ENCODE peak calls at places on chromosomes 11 and 22, in nine cellular contexts. S, H, W, K, M, X, Z, L and E are unnamed samples.

GRCh38 chr11:1049431-1049891 is 12.9 kb upstream of the MUC6 start:
- DNase-seq in M (no peak), W (no peak), Z (no peak), X (no peak), K (no peak), L (no peak), H (no peak), S (no peak), E (no peak)

GRCh38 chr11:25769287-25769686 is 562.6 kb upstream of the ANO3 start:
- DNase-seq in X (no peak), S (peak), W (no peak), L (no peak), H (no peak), K (no peak), Z (no peak), M (no peak), E (no peak)

GRCh38 chr22:26172389-26172990 is 3.2 kb downstream of the SEZ6L start:
- DNase-seq in Z (no peak), H (peak), M (no peak), S (peak), X (no peak), L (peak), K (peak), W (no peak), E (peak)

GRCh38 chr22:42091446-42091764 is 833 bp upstream of the NDUFA6 start:
- DNase-seq in Z (no peak), X (no peak), M (peak), H (no peak), L (no peak), K (no peak), S (no peak), W (no peak), E (no peak)

GRCh38 chr11:31803813-31804438 is 7.2 kb downstream of the PAX6 start:
- DNase-seq in Z (peak), L (no peak), S (no peak), W (no peak), M (no peak), X (no peak), H (no peak), K (no peak), E (no peak)

GRCh38 chr11:122877732-122878131 is 4.8 kb upstream of the JHY start:
- DNase-seq in M (no peak), X (no peak), S (no peak), H (no peak), L (no peak), Z (no peak), K (no peak), W (no peak), E (no peak)

GRCh38 chr11:2912498-2912897 is 16.7 kb downstream of the PHLDA2 start:
- DNase-seq in S (peak), M (no peak), W (no peak), Z (no peak), K (peak), H (peak), X (no peak), L (no peak), E (peak)

GRCh38 chr22:46656856-46657654 is 36.9 kb downstream of the GRAMD4 start:
- DNase-seq in L (no peak), M (no peak), H (no peak), K (no peak), X (no peak), W (no peak), S (no peak), Z (no peak), E (no peak)

GRCh38 chr11:133787379-133788103 is 57.8 kb downstream of the SPATA19 start:
- DNase-seq in K (no peak), S (no peak), M (no peak), Z (no peak), L (no peak), W (no peak), X (no peak), H (no peak), E (no peak)

GRCh38 chr22:47154621-47155081 is 392.2 kb downstream of the TBC1D22A start:
- DNase-seq in S (peak), H (no peak), X (peak), W (no peak), L (peak), Z (peak), K (no peak), M (peak), E (no peak)

GRCh38 chr11:126357055-126357962 is 1.8 kb downstream of the ST3GAL4 start:
- DNase-seq in H (no peak), W (no peak), L (no peak), Z (no peak), M (no peak), K (no peak), X (no peak), S (peak), E (no peak)

GRCh38 chr11:2434008-2434407 is 10.3 kb downstream of the TRPM5 start:
- DNase-seq in K (no peak), S (no peak), H (no peak), Z (no peak), W (no peak), L (no peak), X (no peak), M (no peak), E (no peak)

GRCh38 chr11:122696662-122697061 is 41.1 kb downstream of the UBASH3B start:
- DNase-seq in Z (no peak), K (no peak), S (no peak), M (no peak), W (no peak), H (no peak), L (no peak), X (no peak), E (no peak)

GRCh38 chr11:33779849-33780528 is 5.7 kb upstream of the FBXO3 start:
- DNase-seq in L (no peak), S (peak), X (no peak), Z (no peak), K (no peak), M (no peak), H (no peak), W (no peak), E (no peak)

GRCh38 chr11:12801976-12802375 is 127.8 kb downstream of the TEAD1 start:
- DNase-seq in Z (no peak), M (no peak), W (no peak), S (no peak), K (no peak), H (no peak), X (no peak), L (no peak), E (no peak)

GRCh38 chr11:12802418-12803085 is 128.3 kb downstream of the TEAD1 start:
- DNase-seq in M (no peak), S (peak), W (no peak), Z (no peak), K (peak), L (no peak), X (peak), H (peak), E (peak)

GRCh38 chr11:12800032-12800671 is 125.9 kb downstream of the TEAD1 start:
- DNase-seq in S (peak), W (no peak), X (no peak), K (peak), Z (no peak), M (no peak), L (no peak), H (peak), E (peak)

GRCh38 chr11:12806113-12806512 is 131.9 kb downstream of the TEAD1 start:
- DNase-seq in X (no peak), Z (no peak), K (no peak), M (no peak), H (peak), L (no peak), W (no peak), S (peak), E (peak)

DNA sequence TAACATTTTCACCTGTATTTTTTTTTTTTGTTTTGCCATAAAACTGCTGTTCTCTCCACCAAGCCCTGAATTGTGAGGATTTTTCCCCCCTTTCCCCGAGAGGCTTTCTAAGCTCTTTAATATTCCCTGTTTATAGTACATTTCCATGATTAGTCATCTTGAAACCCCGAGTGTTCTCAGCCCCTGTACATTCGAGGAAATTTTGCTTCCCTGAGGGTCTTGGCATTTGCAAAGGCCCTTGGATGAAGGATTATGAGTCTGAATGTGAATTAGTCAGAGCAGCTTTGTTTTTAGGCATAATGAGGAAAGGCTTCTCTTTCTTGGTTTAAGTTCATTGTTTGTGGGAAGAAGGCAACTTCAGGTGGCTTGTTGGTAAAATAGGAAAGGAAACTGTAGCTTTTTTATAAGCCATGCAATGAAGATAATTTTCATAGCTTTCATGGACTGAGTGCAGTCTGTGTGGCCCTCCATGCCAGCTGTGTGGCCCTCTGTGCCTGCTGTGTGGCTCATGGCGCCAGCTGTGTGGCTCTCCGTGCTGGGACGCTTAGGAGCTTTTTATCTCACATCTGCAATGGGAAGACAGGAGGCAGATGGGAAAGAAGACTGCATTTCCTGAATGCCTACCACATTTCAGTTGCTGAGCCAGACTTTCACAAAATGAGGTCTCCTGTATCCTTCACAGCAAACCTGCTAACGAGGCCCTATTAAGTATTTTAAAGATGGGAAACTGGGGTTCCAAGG is 129.0 kb downstream of the TEAD1 start:
- DNase-seq in H (no peak), X (no peak), K (no peak), S (peak), Z (no peak), W (no peak), M (no peak), L (no peak), E (no peak)
- H3K27ac ChIP-seq in H (peak), X (no peak), K (peak), S (peak), Z (peak), W (no peak), M (no peak), L (no peak), E (peak)

GRCh38 chr11:42543844-42544243 is 768.0 kb upstream of the API5 start:
- DNase-seq in S (no peak), Z (no peak), X (no peak), L (no peak), M (no peak), W (no peak), H (no peak), K (no peak), E (no peak)

GRCh38 chr11:42542336-42542735 is 769.5 kb upstream of the API5 start:
- DNase-seq in M (no peak), K (no peak), H (no peak), X (no peak), W (no peak), Z (no peak), L (no peak), S (no peak), E (no peak)

DNA sequence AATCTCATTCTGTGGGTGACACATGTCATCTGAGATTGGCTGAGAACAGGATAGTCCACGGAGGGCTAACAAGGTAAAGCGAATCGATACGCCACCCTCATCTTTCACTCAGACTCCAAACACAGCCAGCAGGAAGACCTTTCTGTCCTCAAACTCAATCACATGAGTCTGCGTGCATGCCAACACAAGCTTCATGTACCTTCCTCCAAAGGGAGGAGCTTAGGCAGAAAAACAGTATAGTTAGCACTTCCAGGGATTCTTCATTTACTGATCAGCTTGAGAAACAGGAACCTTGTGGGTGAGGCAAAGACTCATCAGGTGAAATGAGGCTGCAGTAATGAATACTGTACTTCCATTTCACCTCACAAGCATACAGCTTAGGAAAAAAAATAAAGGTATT is 767.1 kb upstream of the API5 start:
- DNase-seq in W (no peak), L (no peak), H (no peak), K (no peak), Z (no peak), S (no peak), X (no peak), M (no peak), E (no peak)
- H3K27ac ChIP-seq in W (no peak), L (no peak), H (no peak), K (no peak), Z (no peak), S (no peak), X (no peak), M (no peak), E (peak)

DNA sequence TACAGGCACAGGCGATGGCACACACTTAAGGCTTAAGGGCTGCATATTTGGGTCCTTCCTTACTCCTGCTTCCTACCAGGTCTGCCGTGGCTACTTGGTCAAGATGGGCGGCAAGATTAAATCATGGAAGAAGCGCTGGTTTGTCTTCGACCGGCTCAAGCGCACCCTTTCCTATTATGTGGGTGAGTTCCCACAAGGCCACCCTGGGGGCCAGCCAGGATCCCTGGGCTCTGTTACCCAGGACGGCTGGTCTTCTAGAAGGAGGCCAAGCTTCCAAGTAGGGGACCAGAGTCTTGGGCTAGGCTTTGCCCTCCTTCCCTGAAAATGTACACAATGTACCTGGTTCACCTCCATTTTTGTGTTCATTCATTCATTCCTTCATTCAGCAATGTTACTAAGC is 29.1 kb downstream of the TREH start:
- DNase-seq in K (no peak), L (no peak), Z (no peak), M (peak), H (no peak), S (no peak), X (no peak), W (no peak), E (no peak)
- H3K27ac ChIP-seq in K (no peak), L (no peak), Z (no peak), M (no peak), H (no peak), S (no peak), X (no peak), W (no peak), E (no peak)

GRCh38 chr11:59207988-59208432 is 4.7 kb downstream of the MPEG1 start:
- DNase-seq in K (no peak), S (peak), X (no peak), Z (peak), L (peak), M (no peak), H (peak), W (no peak), E (no peak)
- H3K27ac ChIP-seq in K (no peak), S (peak), X (no peak), Z (peak), L (no peak), M (no peak), H (no peak), W (no peak), E (no peak)

DNA sequence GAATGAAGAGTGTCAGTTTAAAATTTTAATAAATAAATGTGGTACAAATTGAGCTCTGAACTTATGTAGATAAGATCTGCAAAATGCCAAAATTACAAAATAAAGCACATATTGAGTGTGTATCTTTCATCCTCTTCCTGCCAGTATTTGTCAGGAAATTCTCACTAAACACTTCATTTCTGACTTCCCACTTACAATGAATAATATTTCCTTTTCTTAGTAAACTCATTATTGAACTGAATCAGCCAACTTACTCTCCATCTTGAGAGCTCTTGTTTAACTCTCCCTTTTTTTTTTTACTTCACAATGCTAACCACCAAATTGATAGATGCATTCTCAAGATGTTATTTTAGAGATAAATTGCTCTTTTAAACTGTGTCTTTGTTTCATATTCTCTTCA is 1230.2 kb downstream of the JRKL start:
- DNase-seq in M (no peak), H (no peak), S (no peak), L (no peak), K (no peak), X (no peak), Z (no peak), W (no peak), E (no peak)
- H3K27ac ChIP-seq in M (no peak), H (no peak), S (no peak), L (no peak), K (no peak), X (no peak), Z (no peak), W (no peak), E (no peak)

GRCh38 chr11:9568854-9569587 is 4.4 kb upstream of the WEE1 start:
- DNase-seq in Z (peak), S (peak), M (peak), X (peak), W (no peak), H (peak), L (no peak), K (peak), E (peak)

GRCh38 chr11:9567401-9567800 is 6.1 kb upstream of the WEE1 start:
- DNase-seq in S (no peak), X (no peak), L (no peak), W (no peak), K (no peak), M (no peak), H (no peak), Z (no peak), E (no peak)

GRCh38 chr11:9566561-9567063 is 6.9 kb upstream of the WEE1 start:
- DNase-seq in W (no peak), X (no peak), S (peak), Z (no peak), M (no peak), L (no peak), K (no peak), H (no peak), E (no peak)

GRCh38 chr11:9569588-9570164 is 3.8 kb upstream of the WEE1 start:
- DNase-seq in K (no peak), M (no peak), S (no peak), X (no peak), H (no peak), L (no peak), W (no peak), Z (no peak), E (no peak)

DNA sequence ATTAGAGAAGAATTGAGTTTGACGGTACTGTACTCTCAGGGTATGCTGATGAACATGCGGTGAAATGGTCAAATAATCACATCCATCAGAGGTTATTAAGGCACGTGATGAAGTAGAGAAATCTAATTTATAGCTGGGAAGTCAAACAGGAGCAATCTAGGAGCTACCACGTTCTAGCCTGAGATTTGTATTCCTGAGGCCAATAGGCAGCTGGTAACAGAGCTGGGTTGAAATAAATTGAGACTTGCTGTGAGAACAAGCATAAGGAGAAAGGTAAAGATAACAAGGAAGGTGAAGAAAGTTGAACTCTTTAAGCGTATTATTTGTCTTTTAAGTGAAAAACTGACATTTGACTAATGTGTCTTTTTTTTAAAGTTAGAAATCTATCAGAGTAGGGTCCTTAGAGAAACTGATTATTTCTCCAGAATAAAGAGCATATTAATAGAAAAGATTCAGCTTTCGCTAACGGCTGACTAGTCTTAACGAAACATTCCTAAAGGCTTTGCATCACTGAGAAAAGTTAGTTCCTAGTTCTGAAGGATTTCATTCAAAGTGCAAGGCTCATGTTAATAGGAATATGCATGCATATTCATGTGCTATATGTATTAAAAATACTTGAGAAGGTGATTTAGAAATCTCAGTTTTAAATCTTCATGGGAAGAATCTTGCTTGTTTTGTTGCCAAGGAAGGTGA is 5.2 kb upstream of the WEE1 start:
- DNase-seq in M (no peak), H (no peak), X (no peak), K (no peak), Z (no peak), S (peak), L (no peak), W (no peak), E (no peak)
- H3K27ac ChIP-seq in M (peak), H (peak), X (peak), K (no peak), Z (peak), S (peak), L (no peak), W (peak), E (peak)